ENCODE peak calls at places on chromosomes 4 and X, in seven cellular contexts. F is PC-3, M is fibroblast of lung, R is colonic mucosa, T is mammary epithelial cell, K is right lobe of liver, O is K562. A is an unnamed sample.

GRCh38 chrX:734411-734810 is 103.8 kb downstream of the SHOX start:
- DNase-seq in R (no peak), K (peak; percentile 19), O (no peak), M (no peak), F (no peak), T (no peak), A (no peak)

GRCh38 chrX:72037601-72038000 is 94.1 kb downstream of the RTL5 start:
- DNase-seq in M (no peak), K (no peak), R (peak; percentile 4), O (no peak), F (no peak), T (no peak), A (no peak)

GRCh38 chrX:143632625-143633387 is 3.1 kb downstream of the SLITRK4 start:
- DNase-seq in R (no peak), O (no peak), F (peak; percentile 22), M (peak; percentile 37), T (no peak), K (no peak), A (no peak)

GRCh38 chr4:163072222-163072621 is 94.5 kb downstream of the NAF1 start:
- DNase-seq in M (peak; percentile 18), F (peak; percentile 69), R (no peak), T (peak; percentile 8), K (no peak), O (no peak), A (no peak)

GRCh38 chr4:32440391-32440790 is 1720.2 kb downstream of the PCDH7 start:
- DNase-seq in T (no peak), R (no peak), M (peak; percentile 3), K (no peak), O (no peak), F (no peak), A (no peak)

GRCh38 chrX:9873952-9874351 is 87.7 kb downstream of the SHROOM2 start:
- DNase-seq in T (no peak), M (peak; percentile 47), O (peak; percentile 25), F (peak; percentile 61), K (no peak), R (peak; percentile 31), A (no peak)

GRCh38 chr4:84971319-84971932 is 4.9 kb upstream of the WDFY3 start:
- DNase-seq in K (no peak), O (peak; percentile 22), T (peak; percentile 35), R (no peak), M (peak; percentile 81), F (peak; percentile 59), A (no peak)

GRCh38 chr4:151226004-151226932 is 50.7 kb upstream of the PRSS48 start:
- DNase-seq in K (no peak), F (peak; percentile 80), R (no peak), T (peak; percentile 73), O (no peak), M (peak; percentile 91), A (no peak)

GRCh38 chr4:133866328-133866699 is 335.3 kb downstream of the PABPC4L start:
- DNase-seq in R (no peak), T (no peak), F (no peak), M (peak; percentile 28), O (no peak), K (no peak), A (no peak)

GRCh38 chr4:185682236-185682635 is 129.8 kb downstream of the SORBS2 start:
- DNase-seq in F (peak; percentile 76), T (peak; percentile 46), O (no peak), R (no peak), K (no peak), M (no peak), A (no peak)

GRCh38 chrX:41785685-41786084 is 61.7 kb downstream of the GPR82 start:
- DNase-seq in M (peak; percentile 14), K (no peak), F (peak; percentile 74), R (no peak), O (no peak), T (peak; percentile 33), A (no peak)

GRCh38 chr4:80361329-80361900 is 25.9 kb downstream of the CFAP299 start:
- DNase-seq in M (peak; percentile 53), K (no peak), R (no peak), O (peak; percentile 13), F (peak; percentile 68), T (peak; percentile 28), A (no peak)

GRCh38 chr4:11746734-11747133 is 318.0 kb upstream of the HS3ST1 start:
- DNase-seq in M (no peak), F (no peak), K (no peak), T (peak; percentile 24), O (no peak), R (no peak), A (no peak)

GRCh38 chr4:77599378-77599777 is 6.2 kb upstream of the CXCL13 start:
- DNase-seq in M (peak; percentile 60), T (peak; percentile 42), O (peak; percentile 36), F (peak; percentile 67), K (no peak), R (peak; percentile 24), A (no peak)

GRCh38 chrX:119008122-119008744 is 33.8 kb downstream of the LONRF3 start:
- DNase-seq in K (no peak), F (peak; percentile 42), T (no peak), M (peak; percentile 29), R (peak; percentile 26), O (peak; percentile 37), A (no peak)

GRCh38 chrX:135324463-135324862 is 15.2 kb downstream of the ETDC start:
- DNase-seq in F (peak; percentile 44), K (no peak), O (no peak), R (no peak), M (no peak), T (no peak), A (no peak)

GRCh38 chr4:41594439-41594838 is 56.5 kb downstream of the LIMCH1 start:
- DNase-seq in T (no peak), K (no peak), R (no peak), O (no peak), F (no peak), M (no peak), A (peak; percentile 59)

GRCh38 chr4:23770011-23770410 is 119.8 kb downstream of the PPARGC1A start:
- DNase-seq in F (no peak), T (no peak), R (no peak), K (no peak), M (peak; percentile 4), O (no peak), A (no peak)

GRCh38 chr4:40887690-40888089 is 137.9 kb downstream of the NSUN7 start:
- DNase-seq in M (peak; percentile 91), T (no peak), O (no peak), K (no peak), R (no peak), F (no peak), A (no peak)

GRCh38 chrX:21781525-21781924 is 23.6 kb upstream of the SMPX start:
- DNase-seq in K (no peak), T (no peak), R (no peak), M (no peak), F (no peak), O (no peak), A (no peak)

GRCh38 chr4:156113138-156113537 is 159.5 kb upstream of the CTSO start:
- DNase-seq in T (peak; percentile 4), M (no peak), F (peak; percentile 36), O (no peak), R (no peak), K (no peak), A (no peak)

DNA sequence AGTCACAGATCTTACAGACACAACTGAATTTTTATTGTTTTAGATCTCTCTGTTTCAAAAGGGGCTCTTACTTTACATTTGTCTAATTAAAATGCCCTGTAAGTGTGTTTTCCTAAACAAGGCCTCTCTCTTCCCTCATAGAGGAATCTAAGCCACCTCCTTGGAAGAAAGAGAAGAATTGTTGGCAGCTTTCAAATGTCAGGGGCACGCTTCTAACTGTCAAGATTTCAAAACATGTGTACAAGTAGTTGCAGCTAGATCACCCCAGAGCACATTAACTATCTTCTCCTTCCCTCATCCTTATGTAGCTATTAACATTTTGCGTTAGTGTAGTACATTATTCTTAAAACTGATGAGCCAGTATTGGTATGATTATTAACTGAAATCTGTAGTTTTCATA is 266.5 kb upstream of the BOD1L1 start:
- DNase-seq in F (no peak), T (no peak), O (no peak), K (no peak), M (peak; percentile 40), R (no peak), A (no peak)
- H3K27ac ChIP-seq in F (peak overlapping the region; percentile 97), T (no peak overlapping the region), O (no peak overlapping the region), K (no peak overlapping the region), M (peak overlapping the region; percentile 98), R (no peak overlapping the region), A (no peak overlapping the region)

DNA sequence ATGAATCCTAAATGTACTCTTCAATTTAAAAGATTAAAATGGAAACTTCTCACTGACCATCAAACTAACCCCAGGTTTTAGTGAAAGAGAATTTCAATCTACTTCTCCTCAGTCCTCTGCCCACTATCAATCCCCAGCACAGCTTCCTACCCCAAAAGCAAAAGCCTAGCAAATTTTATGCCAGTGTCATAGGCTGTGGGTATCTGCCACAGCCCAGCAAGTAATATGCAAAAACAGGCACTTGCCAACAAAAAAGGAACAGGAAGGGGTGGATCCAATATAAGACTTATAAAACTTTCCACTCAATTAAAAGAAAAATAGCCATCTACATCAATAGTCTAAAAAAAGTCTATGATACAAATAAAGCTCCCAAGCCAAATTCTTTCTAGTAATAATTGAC is 22.3 kb downstream of the CAMK2D start:
- DNase-seq in T (no peak), O (no peak), R (no peak), M (no peak), K (no peak), F (no peak), A (no peak)
- H3K4me1 ChIP-seq in T (peaks cover 6% of the 10 kb centered on the region), O (no peaks in the 10 kb centered on the region), R (no peaks in the 10 kb centered on the region), M (no peaks in the 10 kb centered on the region), K (peaks cover 18% of the 10 kb centered on the region), F (no peaks in the 10 kb centered on the region), A (peaks cover 2% of the 10 kb centered on the region)

GRCh38 chr4:110619401-110620247 is 3.3 kb downstream of the PITX2 start:
- DNase-seq in F (no peak), O (no peak), K (no peak), R (no peak), M (no peak), T (no peak), A (peak; percentile 65)

GRCh38 chr4:110621839-110622751 is 782 bp downstream of the PITX2 start:
- DNase-seq in M (no peak), O (no peak), R (no peak), T (no peak), K (no peak), F (no peak), A (no peak)

GRCh38 chr4:110619001-110619350 is 3.9 kb downstream of the PITX2 start:
- DNase-seq in M (no peak), K (no peak), T (no peak), F (no peak), O (no peak), R (no peak), A (no peak)

GRCh38 chr4:110621328-110621812 is 1.5 kb downstream of the PITX2 start:
- DNase-seq in F (no peak), R (no peak), M (no peak), O (no peak), T (no peak), K (no peak), A (peak; percentile 69)

GRCh38 chr4:110620352-110621327 is 2.2 kb downstream of the PITX2 start:
- DNase-seq in K (no peak), F (peak; percentile 45), O (no peak), R (peak; percentile 62), T (no peak), M (no peak), A (peak; percentile 74)
- H3K27me3 ChIP-seq in K (peaks cover 84% of the 10 kb centered on the region), F (peaks cover 70% of the 10 kb centered on the region), O (peaks cover 60% of the 10 kb centered on the region), R (peaks cover 97% of the 10 kb centered on the region), T (peaks cover 87% of the 10 kb centered on the region), M (peaks cover 88% of the 10 kb centered on the region), A (peaks cover 5% of the 10 kb centered on the region)

DNA sequence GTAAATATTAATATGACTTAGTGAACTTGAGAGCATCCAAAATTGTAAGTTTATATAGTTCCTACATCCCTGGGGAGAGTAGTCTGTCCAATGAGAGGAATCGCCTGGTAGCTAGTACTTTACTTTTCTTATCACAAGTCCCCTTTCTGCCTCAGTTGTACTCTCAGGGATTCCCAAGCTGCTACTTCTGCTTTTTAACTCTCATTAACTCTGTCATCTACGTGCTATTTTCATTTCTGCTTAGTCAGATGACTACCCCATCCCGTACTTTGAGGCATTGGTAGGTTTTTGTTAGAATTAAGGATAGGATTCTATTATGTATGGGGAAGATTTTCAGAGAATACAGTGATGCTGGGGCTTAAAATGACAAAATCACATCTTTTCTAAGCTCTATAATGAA is 24.7 kb downstream of the RBPJ start:
- DNase-seq in R (no peak), M (no peak), T (no peak), O (no peak), K (no peak), F (no peak), A (no peak)
- H3K27ac ChIP-seq in R (no peak overlapping the region), M (peak overlapping the region; percentile 30), T (no peak overlapping the region), O (no peak overlapping the region), K (no peak overlapping the region), F (no peak overlapping the region), A (no peak overlapping the region)